ENCODE peak calls at places on chromosomes 7 and 10, in four cellular contexts. M is K562, Z is GM12878, Q is HL-60. V is an unnamed sample.

GRCh38 chr10:87799860-87800259 is 18.2 kb downstream of the ATAD1 start:
- DNase-seq in Q (no peak), Z (no peak), M (no peak), V (no peak)

GRCh38 chr7:67462781-67463191 is 466.2 kb downstream of the TYW1 start:
- DNase-seq in Q (no peak), M (no peak), Z (no peak), V (no peak)

GRCh38 chr7:44608916-44609648 is 2.7 kb downstream of the OGDH start:
- DNase-seq in M (no peak), Z (no peak), Q (no peak), V (no peak)

GRCh38 chr7:78232806-78233205 is 434.2 kb downstream of the PHTF2 start:
- DNase-seq in Q (no peak), M (no peak), Z (no peak), V (no peak)

GRCh38 chr10:22727663-22728062 is 13.3 kb upstream of the PIP4K2A start:
- DNase-seq in Q (no peak), M (no peak), Z (no peak), V (no peak)

GRCh38 chr10:11319990-11320602 is 291.4 kb downstream of the USP6NL start:
- DNase-seq in Z (no peak), Q (no peak), M (no peak), V (no peak)

GRCh38 chr10:19518632-19519031 is 297.6 kb upstream of the PLXDC2 start:
- DNase-seq in Q (no peak), M (no peak), Z (no peak), V (no peak)

GRCh38 chr10:96645191-96645721 is 58.4 kb upstream of the TM9SF3 start:
- DNase-seq in Z (no peak), Q (peak), M (no peak), V (no peak)

GRCh38 chr7:1619152-1620079 is 49.6 kb upstream of the PSMG3 start:
- DNase-seq in Q (no peak), Z (no peak), M (peak), V (no peak)

GRCh38 chr7:32256376-32256775 is 186.2 kb upstream of the PDE1C start:
- DNase-seq in Q (no peak), Z (no peak), M (no peak), V (no peak)

GRCh38 chr7:148337566-148337965 is 253.0 kb upstream of the C7orf33 start:
- DNase-seq in M (no peak), Q (no peak), Z (no peak), V (no peak)

GRCh38 chr7:45624392-45624760 is 50.2 kb downstream of the ADCY1 start:
- DNase-seq in Z (no peak), M (no peak), Q (no peak), V (no peak)

GRCh38 chr10:24727811-24728210 is 4.1 kb upstream of the ARHGAP21 start:
- DNase-seq in M (peak), Q (no peak), Z (no peak), V (no peak)

GRCh38 chr7:44379366-44380178 is 54.2 kb upstream of the CAMK2B start:
- DNase-seq in Q (no peak), M (no peak), Z (no peak), V (no peak)

GRCh38 chr7:114931656-114932011 is 9.7 kb downstream of the MDFIC start:
- DNase-seq in Q (no peak), Z (no peak), M (no peak), V (no peak)
- TF ChIP-seq SPI1 in Q (peak), Z (peak), M (no peak), V (peak)

DNA sequence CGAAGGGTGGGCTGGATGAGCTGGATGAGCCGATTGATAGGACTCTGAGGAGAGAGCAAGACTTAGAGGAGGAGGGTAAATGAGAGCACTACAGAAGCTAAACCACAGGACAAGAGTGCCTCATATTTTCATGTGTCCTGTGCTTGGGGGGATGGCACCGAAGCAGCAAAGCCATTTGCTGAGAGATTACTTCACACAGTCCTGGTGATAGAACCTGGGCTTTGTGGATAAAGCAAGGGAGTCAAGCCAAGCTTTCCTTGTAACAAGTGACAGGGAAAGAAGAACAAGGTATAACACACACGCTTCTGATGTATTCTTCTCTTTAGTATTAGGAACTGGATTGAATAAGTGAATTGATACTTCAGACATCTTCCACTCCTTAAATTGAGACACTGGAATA is 253.7 kb downstream of the ANKRD7 start:
- DNase-seq in Q (no peak), M (no peak), Z (no peak), V (no peak)
- TF ChIP-seq SPI1 in Q (no peak), M (no peak), Z (no peak), V (no peak)

DNA sequence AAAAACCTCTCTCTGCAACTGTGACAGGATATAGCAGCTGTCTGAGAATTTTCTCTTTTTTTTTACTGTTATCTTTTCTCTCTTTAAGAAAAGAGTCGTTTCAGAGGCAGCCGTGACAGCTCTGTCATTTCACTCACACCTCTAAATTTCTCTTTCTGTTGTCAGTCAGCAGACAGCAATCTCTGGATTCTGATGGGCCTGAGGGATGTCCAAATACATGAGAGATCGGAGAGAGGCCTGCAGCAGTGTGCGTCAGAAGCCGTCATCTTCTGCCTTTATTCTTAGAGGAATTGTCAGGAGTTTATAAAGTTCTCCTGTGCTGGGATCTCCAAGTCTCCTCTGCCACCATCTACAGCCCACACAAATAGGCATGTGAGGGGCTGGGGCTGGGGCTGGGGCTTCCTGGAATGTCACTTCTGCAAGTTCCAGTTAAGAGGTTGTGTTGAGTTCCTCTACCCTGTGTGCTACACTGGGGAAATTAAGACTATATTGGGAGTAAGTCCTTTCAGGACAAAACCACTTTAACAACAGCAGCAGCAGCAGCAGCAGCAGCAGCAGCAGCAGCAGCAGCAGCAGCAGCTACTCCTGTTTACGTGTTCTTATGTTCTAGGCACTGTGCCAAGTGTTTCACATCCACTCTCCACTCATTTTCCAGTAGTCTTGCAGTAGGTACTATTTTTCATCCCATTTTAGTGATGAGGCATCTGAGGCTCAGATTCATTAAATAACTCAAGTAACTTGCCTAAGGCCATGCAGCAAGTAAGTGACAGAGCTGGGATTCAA is 541.3 kb downstream of the LRMDA start:
- DNase-seq in Q (no peak), M (no peak), Z (no peak), V (no peak)
- TF ChIP-seq SPI1 in Q (no peak), M (no peak), Z (no peak), V (no peak)

GRCh38 chr7:20796565-20796964 is 9.9 kb upstream of the SP8 start:
- DNase-seq in Z (no peak), Q (no peak), M (no peak), V (no peak)

GRCh38 chr7:20798694-20799121 is 12.0 kb upstream of the SP8 start:
- DNase-seq in M (no peak), Z (no peak), Q (no peak), V (no peak)

GRCh38 chr7:20798081-20798693 is 11.5 kb upstream of the SP8 start:
- DNase-seq in Q (no peak), Z (no peak), M (peak), V (peak)

GRCh38 chr7:20795881-20796280 is 9.2 kb upstream of the SP8 start:
- DNase-seq in Z (no peak), Q (no peak), M (no peak), V (no peak)

DNA sequence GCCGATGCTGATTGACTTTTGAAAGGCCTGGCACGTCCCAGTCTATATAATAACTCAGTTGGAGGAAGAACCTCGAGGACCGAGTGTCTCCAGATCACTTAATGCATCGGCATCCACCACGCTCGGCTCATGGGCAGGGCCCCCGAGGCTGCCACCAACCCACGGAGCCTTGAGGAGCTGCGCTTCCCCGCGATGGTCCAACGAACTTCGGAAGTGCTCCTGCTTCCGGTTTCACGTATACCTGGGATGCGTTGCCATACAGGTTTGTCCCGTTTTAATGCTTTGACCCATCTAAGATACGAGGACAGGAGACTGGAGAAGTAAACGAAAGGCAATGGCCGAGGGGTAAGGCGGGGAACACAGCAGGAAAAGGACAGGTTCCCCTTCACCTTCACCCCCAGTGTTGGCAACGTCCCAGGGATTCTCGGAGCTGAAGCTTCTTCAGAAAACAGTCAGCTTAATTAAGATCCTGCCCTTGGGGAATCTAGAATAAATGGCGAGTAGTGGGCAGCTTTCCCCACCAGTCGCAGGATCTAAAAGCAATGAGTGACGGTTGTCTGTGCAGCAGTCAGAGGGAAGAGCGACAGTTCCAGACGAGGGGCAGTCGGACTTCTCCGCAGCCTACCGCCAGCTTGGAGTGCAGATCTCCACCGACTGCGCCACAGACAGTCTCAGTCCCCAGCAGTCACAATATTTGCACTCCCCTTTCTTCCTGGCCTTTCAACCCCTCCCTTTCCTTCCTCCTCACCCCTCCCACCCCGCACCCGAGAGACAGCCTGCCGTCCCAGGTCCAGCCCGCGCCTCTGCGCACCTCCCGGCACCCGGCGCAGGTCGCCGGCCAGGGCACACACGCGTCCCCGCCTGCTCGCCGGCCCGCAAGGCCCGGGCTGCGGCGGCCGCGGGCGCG is 10.7 kb upstream of the SP8 start:
- DNase-seq in Q (no peak), Z (no peak), M (no peak), V (no peak)
- TF ChIP-seq SPI1 in Q (no peak), Z (no peak), M (no peak), V (no peak)

DNA sequence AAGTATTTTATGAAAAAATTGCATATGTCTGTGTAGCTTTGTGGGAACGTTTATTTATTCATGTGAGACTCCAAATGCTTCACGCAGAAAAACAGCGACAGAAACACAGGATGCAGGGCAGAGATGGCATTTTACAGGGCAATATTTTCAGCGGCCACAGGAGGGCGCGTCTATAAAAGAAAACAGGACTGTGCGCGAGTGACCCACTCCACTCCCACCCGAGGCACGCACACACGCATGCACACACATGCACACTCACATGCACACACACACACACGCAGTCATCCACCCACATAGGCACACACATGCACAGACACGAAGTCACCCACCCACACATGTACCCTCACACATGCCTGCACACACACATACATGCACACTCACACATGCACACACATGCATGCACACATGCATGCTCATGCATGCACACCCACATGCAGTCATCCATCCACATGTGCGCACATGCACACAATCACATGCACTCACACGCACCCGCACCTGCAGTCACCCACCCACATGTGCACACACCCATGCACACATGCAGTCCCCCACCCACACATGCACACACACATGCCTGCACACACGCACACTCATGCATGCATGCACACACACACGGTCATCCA is 96.3 kb downstream of the DNAJB6 start:
- DNase-seq in Z (no peak), M (peak), Q (no peak), V (no peak)
- TF ChIP-seq SPI1 in Z (no peak), M (no peak), Q (no peak), V (no peak)

GRCh38 chr10:15325243-15326002 is 45.7 kb downstream of the FAM171A1 start:
- DNase-seq in Z (no peak), Q (peak), M (peak), V (no peak)
- TF ChIP-seq SPI1 in Z (no peak), Q (no peak), M (peak), V (no peak)